ENCODE peak calls at places on chromosomes 3 and 15, in eight cellular contexts. H, B, N, P, K, V, O and X are unnamed samples.
A peak's percentile ranks its signal among the peaks of the same experiment; 100 is the strongest.

GRCh38 chr3:107710851-107711250 is 188.1 kb downstream of the BBX start:
- DNase-seq in H (no peak), B (no peak), N (no peak), P (no peak), K (no peak), V (no peak), O (no peak), X (peak; percentile 60)

GRCh38 chr15:97947465-97948262 is 12.8 kb upstream of the ARRDC4 start:
- DNase-seq in H (no peak), B (no peak), N (no peak), P (no peak), K (no peak), V (no peak), O (no peak), X (no peak)

GRCh38 chr3:24595801-24596200 is 101.2 kb upstream of the THRB start:
- DNase-seq in H (no peak), B (no peak), N (peak; percentile 54), P (no peak), K (no peak), V (no peak), O (no peak), X (peak; percentile 86)

GRCh38 chr3:55402886-55403605 is 84.1 kb downstream of the WNT5A start:
- DNase-seq in H (no peak), B (no peak), N (peak; percentile 91), P (no peak), K (no peak), V (no peak), O (no peak), X (peak; percentile 8)

GRCh38 chr3:2770451-2770850 is 339.7 kb downstream of the IL5RA start:
- DNase-seq in H (no peak), B (no peak), N (no peak), P (no peak), K (no peak), V (no peak), O (no peak), X (peak; percentile 26)

GRCh38 chr3:16801698-16802097 is 83.1 kb upstream of the PLCL2 start:
- DNase-seq in H (no peak), B (no peak), N (no peak), P (no peak), K (no peak), V (peak; percentile 46), O (no peak), X (no peak)

GRCh38 chr15:39014682-39015081 is 450.1 kb upstream of the RASGRP1 start:
- DNase-seq in H (no peak), B (no peak), N (no peak), P (no peak), K (no peak), V (no peak), O (no peak), X (no peak)

GRCh38 chr3:175378348-175378747 is 519.2 kb downstream of the NAALADL2 start:
- DNase-seq in H (no peak), B (no peak), N (no peak), P (no peak), K (no peak), V (no peak), O (no peak), X (no peak)

GRCh38 chr3:190575441-190576190 is 61.7 kb downstream of the IL1RAP start:
- DNase-seq in H (no peak), B (no peak), N (no peak), P (peak; percentile 33), K (no peak), V (no peak), O (no peak), X (no peak)

GRCh38 chr3:59502806-59503205 is 453.0 kb upstream of the CFAP20DC start:
- DNase-seq in H (peak; percentile 39), B (no peak), N (no peak), P (no peak), K (no peak), V (no peak), O (no peak), X (peak; percentile 91)

GRCh38 chr15:36579792-36580431 is 486 bp downstream of the CDIN1 start:
- DNase-seq in H (no peak), B (no peak), N (no peak), P (peak; percentile 53), K (no peak), V (no peak), O (peak; percentile 51), X (no peak)

GRCh38 chr3:194032828-194033435 is 103.0 kb upstream of the HES1 start:
- DNase-seq in H (no peak), B (no peak), N (no peak), P (no peak), K (no peak), V (peak; percentile 33), O (no peak), X (no peak)

GRCh38 chr15:63553388-63553791 is 43.8 kb upstream of the FBXL22 start:
- DNase-seq in H (peak; percentile 65), B (no peak), N (no peak), P (peak; percentile 25), K (no peak), V (no peak), O (peak; percentile 8), X (peak; percentile 99)

GRCh38 chr3:64863811-64864210 is 176.0 kb upstream of the ADAMTS9 start:
- DNase-seq in H (no peak), B (no peak), N (no peak), P (peak; percentile 40), K (no peak), V (no peak), O (peak; percentile 13), X (no peak)

GRCh38 chr3:182621435-182622240 is 171.7 kb upstream of the ATP11B start:
- DNase-seq in H (no peak), B (no peak), N (no peak), P (peak; percentile 35), K (no peak), V (no peak), O (peak; percentile 35), X (peak; percentile 5)

GRCh38 chr15:71128939-71129562 is 13.8 kb downstream of the THSD4 start:
- DNase-seq in H (no peak), B (no peak), N (no peak), P (no peak), K (no peak), V (no peak), O (no peak), X (peak; percentile 54)